ENCODE peak calls at places on chromosomes 5 and 9, in nine cellular contexts. L is RWPE1, Z is MCF 10A, R is Daoy, S is fibroblast of lung, D is islet precursor cell, B is H7, P is hepatocyte, C is Calu3. G is an unnamed sample.

GRCh38 chr5:40797273-40798011 is 732 bp downstream of the PRKAA1 start:
- DNase-seq in C (peak), D (peak), P (peak), Z (peak), L (peak), R (peak), S (peak), B (peak), G (peak)

GRCh38 chr5:117748336-117748735 is 1173.7 kb upstream of the SEMA6A start:
- DNase-seq in D (no peak), P (no peak), Z (no peak), R (no peak), L (no peak), C (no peak), B (no peak), S (no peak), G (no peak)

GRCh38 chr5:32712463-32713395 is 1.6 kb downstream of the NPR3 start:
- DNase-seq in B (peak), C (no peak), D (no peak), P (no peak), S (peak), Z (no peak), L (no peak), R (no peak), G (no peak)

GRCh38 chr9:103188966-103189365 is 193.8 kb downstream of the CYLC2 start:
- DNase-seq in R (no peak), B (no peak), L (no peak), S (no peak), Z (no peak), P (no peak), C (no peak), D (no peak), G (no peak)

GRCh38 chr9:115411993-115412452 is 294.1 kb upstream of the TNC start:
- DNase-seq in R (no peak), S (no peak), B (no peak), P (no peak), Z (no peak), L (no peak), C (no peak), D (no peak), G (no peak)

GRCh38 chr9:134355561-134356278 is 29.5 kb downstream of the RXRA start:
- DNase-seq in D (no peak), S (no peak), L (peak), B (peak), P (peak), R (no peak), Z (peak), C (peak), G (no peak)

GRCh38 chr5:51382508-51382758 is 815 bp upstream of the ISL1 start:
- DNase-seq in D (no peak), B (no peak), R (no peak), L (no peak), P (no peak), C (peak), S (no peak), Z (no peak), G (no peak)

GRCh38 chr5:180873628-180874520 is 12.8 kb upstream of the ZFP62 start:
- DNase-seq in D (no peak), C (no peak), Z (peak), P (no peak), L (no peak), R (peak), S (no peak), B (no peak), G (no peak)

GRCh38 chr5:16271851-16272250 is 92.3 kb upstream of the MARCHF11 start:
- DNase-seq in P (no peak), Z (no peak), B (no peak), C (no peak), R (no peak), S (no peak), L (no peak), D (no peak), G (no peak)

GRCh38 chr5:153699035-153699434 is 208.6 kb downstream of the GRIA1 start:
- DNase-seq in L (no peak), C (no peak), B (no peak), D (peak), R (no peak), P (no peak), Z (peak), S (no peak), G (no peak)

GRCh38 chr5:60541980-60542379 is 158.0 kb downstream of the DEPDC1B start:
- DNase-seq in L (no peak), D (no peak), B (no peak), Z (peak), S (peak), R (no peak), C (no peak), P (peak), G (no peak)

GRCh38 chr9:85276743-85277142 is 465.0 kb downstream of the AGTPBP1 start:
- DNase-seq in S (no peak), P (no peak), C (no peak), R (no peak), Z (no peak), D (no peak), L (no peak), B (no peak), G (peak)

GRCh38 chr5:96110289-96110688 is 148.6 kb upstream of the ELL2 start:
- DNase-seq in C (no peak), R (no peak), B (no peak), L (no peak), P (no peak), D (no peak), S (no peak), Z (no peak), G (no peak)

GRCh38 chr9:137786511-137786920 is 91.1 kb upstream of the CACNA1B start:
- DNase-seq in S (no peak), C (no peak), P (no peak), Z (no peak), D (no peak), B (peak), R (no peak), L (no peak), G (no peak)

GRCh38 chr5:103674321-103674720 is 111.7 kb upstream of the NUDT12 start:
- DNase-seq in R (no peak), P (no peak), D (no peak), C (no peak), S (peak), L (no peak), Z (no peak), B (no peak), G (no peak)

GRCh38 chr5:944992-945685 is 52.5 kb downstream of the TRIP13 start:
- DNase-seq in B (peak), C (no peak), R (no peak), S (no peak), D (peak), L (no peak), P (no peak), Z (no peak), G (peak)

GRCh38 chr9:4594994-4595393 is 67.1 kb upstream of the PLPP6 start:
- DNase-seq in B (no peak), D (no peak), L (no peak), P (no peak), Z (no peak), S (no peak), R (no peak), C (no peak), G (no peak)

GRCh38 chr9:135328485-135329417 is 150.8 kb upstream of the PPP1R26 start:
- DNase-seq in P (no peak), L (no peak), C (no peak), R (peak), D (peak), B (peak), S (no peak), Z (no peak), G (no peak)

GRCh38 chr9:36163049-36163839 is 5.9 kb upstream of the CCIN start:
- DNase-seq in Z (no peak), C (no peak), D (peak), P (peak), R (peak), B (peak), S (peak), L (no peak), G (peak)

GRCh38 chr5:68661237-68661636 is 432.6 kb upstream of the SLC30A5 start:
- DNase-seq in S (peak), P (peak), B (peak), L (peak), C (peak), R (peak), Z (peak), D (peak), G (no peak)

GRCh38 chr9:13957089-13957488 is 356.9 kb downstream of the NFIB start:
- DNase-seq in C (no peak), D (no peak), Z (no peak), L (no peak), S (no peak), P (no peak), B (no peak), R (no peak), G (no peak)

GRCh38 chr5:181189363-181189961 is 15.5 kb downstream of the TRIM7 start:
- DNase-seq in B (peak), C (no peak), S (peak), R (peak), Z (peak), D (no peak), P (peak), L (no peak), G (no peak)

GRCh38 chr9:68508547-68508946 is 32.1 kb downstream of the TMEM252 start:
- DNase-seq in C (no peak), L (no peak), R (no peak), S (peak), D (no peak), P (no peak), Z (no peak), B (no peak), G (no peak)

GRCh38 chr5:123157797-123158528 is 68.9 kb downstream of the PRDM6 start:
- DNase-seq in B (no peak), L (peak), Z (peak), R (peak), S (peak), C (no peak), P (peak), D (no peak), G (peak)